ENCODE peak calls at places on chromosomes 6 and 20, in ten cellular contexts. One of them, this sample, is unnamed.

GRCh38 chr6:42043787-42044475 is 6.4 kb upstream of the TAF8 start:
- DNase-seq in erythroblast: peak
- DNase-seq in heart left ventricle: peak
- DNase-seq in stomach: peak
- DNase-seq in thyroid gland: peak
- DNase-seq in tibial nerve: peak
- DNase-seq in adrenal gland: peak
- DNase-seq in spleen: peak
- DNase-seq in endothelial cell of umbilical vein: peak
- DNase-seq in A549: peak
- DNase-seq in this sample: peak

GRCh38 chr20:59351148-59352040 is 51.0 kb downstream of the EDN3 start:
- DNase-seq in thyroid gland: no peak
- DNase-seq in tibial nerve: no peak
- DNase-seq in endothelial cell of umbilical vein: no peak
- DNase-seq in adrenal gland: no peak
- DNase-seq in A549: peak
- DNase-seq in stomach: no peak
- DNase-seq in spleen: no peak
- DNase-seq in heart left ventricle: no peak
- DNase-seq in erythroblast: no peak
- DNase-seq in this sample: no peak

GRCh38 chr6:67210450-67210849 is 1424.6 kb upstream of the ADGRB3 start:
- DNase-seq in A549: no peak
- DNase-seq in endothelial cell of umbilical vein: no peak
- DNase-seq in thyroid gland: no peak
- DNase-seq in heart left ventricle: no peak
- DNase-seq in adrenal gland: no peak
- DNase-seq in erythroblast: no peak
- DNase-seq in tibial nerve: no peak
- DNase-seq in spleen: no peak
- DNase-seq in stomach: no peak
- DNase-seq in this sample: no peak

GRCh38 chr6:158854214-158855101 is 35.3 kb upstream of the EZR start:
- DNase-seq in stomach: no peak
- DNase-seq in spleen: no peak
- DNase-seq in thyroid gland: no peak
- DNase-seq in erythroblast: peak
- DNase-seq in heart left ventricle: no peak
- DNase-seq in A549: no peak
- DNase-seq in adrenal gland: no peak
- DNase-seq in endothelial cell of umbilical vein: peak
- DNase-seq in tibial nerve: no peak
- DNase-seq in this sample: no peak

GRCh38 chr20:14633507-14633906 is 296.1 kb upstream of the FLRT3 start:
- DNase-seq in thyroid gland: no peak
- DNase-seq in stomach: no peak
- DNase-seq in A549: no peak
- DNase-seq in heart left ventricle: no peak
- DNase-seq in spleen: no peak
- DNase-seq in adrenal gland: no peak
- DNase-seq in tibial nerve: no peak
- DNase-seq in endothelial cell of umbilical vein: no peak
- DNase-seq in erythroblast: no peak
- DNase-seq in this sample: no peak

GRCh38 chr20:43975096-43975768 is 60.6 kb downstream of the TOX2 start:
- DNase-seq in stomach: no peak
- DNase-seq in A549: peak
- DNase-seq in spleen: no peak
- DNase-seq in thyroid gland: no peak
- DNase-seq in endothelial cell of umbilical vein: no peak
- DNase-seq in tibial nerve: no peak
- DNase-seq in adrenal gland: no peak
- DNase-seq in heart left ventricle: no peak
- DNase-seq in erythroblast: peak
- DNase-seq in this sample: no peak

GRCh38 chr6:128807577-128807976 is 75.4 kb upstream of the LAMA2 start:
- DNase-seq in adrenal gland: no peak
- DNase-seq in heart left ventricle: no peak
- DNase-seq in endothelial cell of umbilical vein: peak
- DNase-seq in spleen: no peak
- DNase-seq in erythroblast: peak
- DNase-seq in thyroid gland: no peak
- DNase-seq in A549: no peak
- DNase-seq in tibial nerve: no peak
- DNase-seq in stomach: no peak
- DNase-seq in this sample: no peak

GRCh38 chr20:62816031-62816878 is 595 bp upstream of the COL9A3 start:
- DNase-seq in tibial nerve: no peak
- DNase-seq in endothelial cell of umbilical vein: no peak
- DNase-seq in A549: no peak
- DNase-seq in thyroid gland: no peak
- DNase-seq in adrenal gland: no peak
- DNase-seq in erythroblast: no peak
- DNase-seq in heart left ventricle: no peak
- DNase-seq in stomach: no peak
- DNase-seq in spleen: no peak
- DNase-seq in this sample: peak

GRCh38 chr6:47524136-47524840 is 46.7 kb downstream of the CD2AP start:
- DNase-seq in endothelial cell of umbilical vein: peak
- DNase-seq in erythroblast: no peak
- DNase-seq in A549: no peak
- DNase-seq in stomach: no peak
- DNase-seq in thyroid gland: no peak
- DNase-seq in heart left ventricle: no peak
- DNase-seq in adrenal gland: no peak
- DNase-seq in spleen: no peak
- DNase-seq in tibial nerve: no peak
- DNase-seq in this sample: no peak

GRCh38 chr6:159045826-159046225 is 1.0 kb upstream of the TAGAP start:
- DNase-seq in erythroblast: no peak
- DNase-seq in tibial nerve: no peak
- DNase-seq in thyroid gland: no peak
- DNase-seq in spleen: no peak
- DNase-seq in adrenal gland: no peak
- DNase-seq in A549: no peak
- DNase-seq in heart left ventricle: no peak
- DNase-seq in endothelial cell of umbilical vein: no peak
- DNase-seq in stomach: no peak
- DNase-seq in this sample: no peak

GRCh38 chr20:38214256-38214870 is 46.2 kb downstream of the KIAA1755 start:
- DNase-seq in thyroid gland: no peak
- DNase-seq in heart left ventricle: no peak
- DNase-seq in endothelial cell of umbilical vein: no peak
- DNase-seq in tibial nerve: no peak
- DNase-seq in spleen: peak
- DNase-seq in erythroblast: no peak
- DNase-seq in adrenal gland: no peak
- DNase-seq in A549: no peak
- DNase-seq in stomach: no peak
- DNase-seq in this sample: no peak

GRCh38 chr6:56759521-56759920 is 116.8 kb upstream of the DST start:
- DNase-seq in erythroblast: no peak
- DNase-seq in spleen: no peak
- DNase-seq in tibial nerve: no peak
- DNase-seq in adrenal gland: no peak
- DNase-seq in thyroid gland: no peak
- DNase-seq in heart left ventricle: no peak
- DNase-seq in A549: no peak
- DNase-seq in stomach: no peak
- DNase-seq in endothelial cell of umbilical vein: no peak
- DNase-seq in this sample: no peak

GRCh38 chr6:75437451-75438185 is 56.0 kb downstream of the FILIP1 start:
- DNase-seq in stomach: no peak
- DNase-seq in thyroid gland: no peak
- DNase-seq in tibial nerve: no peak
- DNase-seq in A549: no peak
- DNase-seq in erythroblast: no peak
- DNase-seq in adrenal gland: no peak
- DNase-seq in spleen: no peak
- DNase-seq in endothelial cell of umbilical vein: no peak
- DNase-seq in heart left ventricle: no peak
- DNase-seq in this sample: no peak

GRCh38 chr20:20939006-20939405 is 167.2 kb downstream of the LINC00237 start:
- DNase-seq in spleen: no peak
- DNase-seq in heart left ventricle: no peak
- DNase-seq in A549: no peak
- DNase-seq in erythroblast: no peak
- DNase-seq in stomach: no peak
- DNase-seq in tibial nerve: no peak
- DNase-seq in adrenal gland: no peak
- DNase-seq in endothelial cell of umbilical vein: no peak
- DNase-seq in thyroid gland: no peak
- DNase-seq in this sample: no peak

GRCh38 chr6:54083301-54083700 is 27.9 kb upstream of the MLIP start:
- DNase-seq in stomach: no peak
- DNase-seq in tibial nerve: no peak
- DNase-seq in adrenal gland: no peak
- DNase-seq in erythroblast: no peak
- DNase-seq in endothelial cell of umbilical vein: no peak
- DNase-seq in thyroid gland: no peak
- DNase-seq in spleen: no peak
- DNase-seq in heart left ventricle: no peak
- DNase-seq in A549: no peak
- DNase-seq in this sample: no peak

GRCh38 chr20:47751449-47751848 is 33.8 kb downstream of the SULF2 start:
- DNase-seq in adrenal gland: no peak
- DNase-seq in thyroid gland: no peak
- DNase-seq in endothelial cell of umbilical vein: no peak
- DNase-seq in tibial nerve: no peak
- DNase-seq in heart left ventricle: no peak
- DNase-seq in stomach: no peak
- DNase-seq in erythroblast: no peak
- DNase-seq in A549: no peak
- DNase-seq in spleen: no peak
- DNase-seq in this sample: no peak
- TF ChIP-seq POLR2A in adrenal gland: no peak
- TF ChIP-seq POLR2A in thyroid gland: no peak
- TF ChIP-seq POLR2A in endothelial cell of umbilical vein: no peak
- TF ChIP-seq POLR2A in tibial nerve: no peak
- TF ChIP-seq POLR2A in heart left ventricle: no peak
- TF ChIP-seq POLR2A in stomach: no peak
- TF ChIP-seq POLR2A in erythroblast: no peak
- TF ChIP-seq POLR2A in A549: no peak
- TF ChIP-seq POLR2A in spleen: no peak
- TF ChIP-seq POLR2A in this sample: no peak

GRCh38 chr6:28425942-28426541 is 17.2 kb downstream of the ZSCAN23 start:
- DNase-seq in thyroid gland: no peak
- DNase-seq in adrenal gland: no peak
- DNase-seq in endothelial cell of umbilical vein: no peak
- DNase-seq in tibial nerve: no peak
- DNase-seq in erythroblast: no peak
- DNase-seq in A549: no peak
- DNase-seq in spleen: no peak
- DNase-seq in stomach: no peak
- DNase-seq in heart left ventricle: no peak
- DNase-seq in this sample: no peak
- TF ChIP-seq POLR2A in thyroid gland: no peak
- TF ChIP-seq POLR2A in adrenal gland: no peak
- TF ChIP-seq POLR2A in endothelial cell of umbilical vein: no peak
- TF ChIP-seq POLR2A in tibial nerve: no peak
- TF ChIP-seq POLR2A in erythroblast: no peak
- TF ChIP-seq POLR2A in A549: no peak
- TF ChIP-seq POLR2A in spleen: no peak
- TF ChIP-seq POLR2A in stomach: no peak
- TF ChIP-seq POLR2A in heart left ventricle: no peak
- TF ChIP-seq POLR2A in this sample: no peak

DNA sequence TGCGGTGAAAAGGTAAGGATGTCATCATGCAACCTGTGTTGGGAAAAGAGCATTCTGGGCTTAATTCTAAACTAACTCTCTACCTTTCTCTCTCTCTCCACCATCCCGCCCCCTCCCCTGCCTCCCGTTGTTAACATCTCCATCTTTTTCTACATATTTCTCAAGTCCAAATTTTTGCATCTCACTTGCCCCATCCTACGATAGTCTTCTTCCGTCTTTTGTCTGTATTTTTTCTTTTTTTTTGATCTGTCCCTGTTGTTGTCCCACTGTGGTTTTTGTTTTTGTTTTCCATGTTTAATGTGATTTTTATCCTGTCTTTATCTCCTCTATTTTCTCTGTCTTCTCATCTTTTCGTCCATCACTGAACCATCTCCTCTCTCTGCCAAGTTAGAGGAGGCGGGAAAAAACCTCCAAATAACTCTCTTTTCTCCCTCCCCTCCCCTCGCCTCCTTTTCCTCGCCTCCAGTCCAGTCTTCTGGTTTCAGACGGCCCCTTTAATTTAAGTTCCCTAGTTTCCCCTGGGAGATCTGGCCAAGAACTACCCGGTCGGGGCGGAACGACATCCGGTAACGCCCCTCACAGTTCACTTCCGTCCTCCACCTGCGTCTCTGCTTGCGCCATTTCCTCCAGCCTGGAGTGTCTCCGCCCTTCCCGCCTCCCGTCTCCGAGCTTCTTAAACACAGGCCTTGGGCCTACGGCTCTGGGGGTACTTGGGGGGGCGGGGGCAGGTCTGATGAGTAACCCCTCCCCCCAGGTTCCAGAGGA is at the start of gene NFKBIL1:
- DNase-seq in endothelial cell of umbilical vein: peak
- DNase-seq in erythroblast: peak
- DNase-seq in adrenal gland: peak
- DNase-seq in A549: peak
- DNase-seq in tibial nerve: peak
- DNase-seq in stomach: peak
- DNase-seq in spleen: peak
- DNase-seq in thyroid gland: peak
- DNase-seq in heart left ventricle: peak
- DNase-seq in this sample: peak
- TF ChIP-seq POLR2A in endothelial cell of umbilical vein: peak
- TF ChIP-seq POLR2A in erythroblast: peak
- TF ChIP-seq POLR2A in adrenal gland: peak
- TF ChIP-seq POLR2A in A549: no peak
- TF ChIP-seq POLR2A in tibial nerve: no peak
- TF ChIP-seq POLR2A in stomach: no peak
- TF ChIP-seq POLR2A in spleen: no peak
- TF ChIP-seq POLR2A in thyroid gland: no peak
- TF ChIP-seq POLR2A in heart left ventricle: peak
- TF ChIP-seq POLR2A in this sample: peak

DNA sequence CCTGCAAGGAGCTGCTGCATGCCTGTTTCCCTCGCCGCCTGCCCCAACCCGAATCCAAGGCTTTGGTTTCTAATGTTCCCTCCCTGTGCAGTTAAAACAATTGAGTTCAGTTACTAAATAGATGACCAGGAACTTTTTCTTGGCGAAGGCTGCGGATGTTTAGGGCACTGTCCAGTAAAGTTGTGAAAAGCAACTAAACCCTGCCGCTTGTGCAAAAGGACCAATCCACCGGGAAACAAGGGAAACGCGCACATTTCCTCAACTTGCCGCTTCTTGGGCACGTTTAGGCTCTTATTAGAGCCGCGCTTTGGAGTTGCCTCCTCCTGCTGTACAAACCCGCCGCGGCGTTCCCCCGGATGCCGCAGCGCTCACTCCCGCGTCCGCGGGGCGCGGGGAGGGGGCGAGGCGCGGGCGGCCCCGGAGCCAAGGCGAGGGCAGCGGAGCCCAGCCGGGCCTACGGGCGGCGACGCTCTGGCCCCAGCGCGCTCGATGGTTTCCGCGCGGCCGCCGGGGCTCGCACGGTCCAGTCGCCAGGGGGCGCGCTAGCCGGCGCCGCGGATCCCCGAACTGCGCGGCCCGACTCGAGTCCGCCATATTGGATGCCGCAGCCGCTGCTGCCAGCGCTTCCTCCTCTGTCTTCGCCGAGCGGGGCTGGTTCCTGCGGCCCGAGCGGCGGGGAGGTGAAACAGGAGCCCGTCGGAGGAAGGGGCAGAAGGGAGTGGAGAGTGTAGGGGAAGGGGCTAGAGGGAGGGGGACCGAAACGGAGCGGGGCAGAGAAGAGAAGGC is at the start of gene SCAF8:
- DNase-seq in erythroblast: peak
- DNase-seq in adrenal gland: peak
- DNase-seq in A549: peak
- DNase-seq in tibial nerve: peak
- DNase-seq in heart left ventricle: peak
- DNase-seq in stomach: peak
- DNase-seq in spleen: peak
- DNase-seq in thyroid gland: peak
- DNase-seq in endothelial cell of umbilical vein: peak
- DNase-seq in this sample: peak
- TF ChIP-seq POLR2A in erythroblast: peak
- TF ChIP-seq POLR2A in adrenal gland: peak
- TF ChIP-seq POLR2A in A549: peak
- TF ChIP-seq POLR2A in tibial nerve: peak
- TF ChIP-seq POLR2A in heart left ventricle: peak
- TF ChIP-seq POLR2A in stomach: no peak
- TF ChIP-seq POLR2A in spleen: no peak
- TF ChIP-seq POLR2A in thyroid gland: no peak
- TF ChIP-seq POLR2A in endothelial cell of umbilical vein: peak
- TF ChIP-seq POLR2A in this sample: peak